ENCODE peak calls at places on chromosomes 12 and 14, in four cellular contexts. One of them, this sample, is unnamed.

GRCh38 chr12:50520808-50521207 is 16.0 kb downstream of the DIP2B start:
- DNase-seq in RKO: no peak
- DNase-seq in cardiac muscle cell: no peak
- DNase-seq in central memory CD4-positive, alpha-beta T cell: no peak
- DNase-seq in this sample: no peak

GRCh38 chr12:54759751-54760150 is 94.6 kb upstream of the MUCL1 start:
- DNase-seq in RKO: peak; percentile 52
- DNase-seq in cardiac muscle cell: peak; percentile 24
- DNase-seq in central memory CD4-positive, alpha-beta T cell: no peak
- DNase-seq in this sample: no peak

GRCh38 chr14:68749487-68750475 is 43.1 kb downstream of the ZFP36L1 start:
- DNase-seq in RKO: no peak
- DNase-seq in cardiac muscle cell: peak; percentile 81
- DNase-seq in central memory CD4-positive, alpha-beta T cell: no peak
- DNase-seq in this sample: peak; percentile 16

GRCh38 chr14:106308839-106309389 is 782.5 kb downstream of the TMEM121 start:
- DNase-seq in RKO: peak; percentile 17
- DNase-seq in cardiac muscle cell: no peak
- DNase-seq in central memory CD4-positive, alpha-beta T cell: peak; percentile 65
- DNase-seq in this sample: no peak

GRCh38 chr14:35369701-35370191 is 34.8 kb downstream of the NFKBIA start:
- DNase-seq in RKO: no peak
- DNase-seq in cardiac muscle cell: no peak
- DNase-seq in central memory CD4-positive, alpha-beta T cell: no peak
- DNase-seq in this sample: no peak

GRCh38 chr14:76937181-76938091 is 91.1 kb downstream of the IRF2BPL start:
- DNase-seq in RKO: no peak
- DNase-seq in cardiac muscle cell: peak; percentile 88
- DNase-seq in central memory CD4-positive, alpha-beta T cell: no peak
- DNase-seq in this sample: no peak

GRCh38 chr12:26017484-26018211 is 59.2 kb downstream of the RASSF8 start:
- DNase-seq in RKO: peak; percentile 40
- DNase-seq in cardiac muscle cell: peak; percentile 58
- DNase-seq in central memory CD4-positive, alpha-beta T cell: no peak
- DNase-seq in this sample: no peak

GRCh38 chr12:108850854-108851573 is 6.4 kb downstream of the SSH1 start:
- DNase-seq in RKO: peak; percentile 40
- DNase-seq in cardiac muscle cell: no peak
- DNase-seq in central memory CD4-positive, alpha-beta T cell: no peak
- DNase-seq in this sample: no peak

GRCh38 chr14:101408077-101408831 is 153.0 kb upstream of the DIO3 start:
- DNase-seq in RKO: no peak
- DNase-seq in cardiac muscle cell: no peak
- DNase-seq in central memory CD4-positive, alpha-beta T cell: no peak
- DNase-seq in this sample: no peak